ENCODE peak calls at places on chromosomes 4 and X, in four cellular contexts. Z is GM12878, Q is K562, E is HepG2. T is an unnamed sample.
A peak's percentile ranks its signal among the peaks of the same experiment; 100 is the strongest.

GRCh38 chr4:99536848-99537247 is 26.0 kb downstream of the C4orf17 start:
- DNase-seq in E (peak; percentile 22), Z (no peak), Q (no peak), T (no peak)

GRCh38 chrX:47247206-47247998 is 14.6 kb downstream of the USP11 start:
- DNase-seq in E (no peak), Z (no peak), Q (no peak), T (no peak)

GRCh38 chrX:41384041-41384705 is 50.2 kb downstream of the DDX3X start:
- DNase-seq in E (no peak), Q (peak; percentile 80), Z (no peak), T (no peak)

GRCh38 chr4:138114434-138114833 is 127.7 kb downstream of the SLC7A11 start:
- DNase-seq in Z (peak; percentile 45), Q (no peak), E (no peak), T (no peak)

GRCh38 chr4:139492429-139492828 is 38.5 kb downstream of the RAB33B start:
- DNase-seq in Z (no peak), Q (no peak), E (no peak), T (no peak)

GRCh38 chr4:6272863-6273660 is 3.4 kb downstream of the WFS1 start:
- DNase-seq in E (peak; percentile 70), Z (no peak), Q (no peak), T (no peak)

GRCh38 chr4:90456891-90457290 is 329.7 kb downstream of the CCSER1 start:
- DNase-seq in E (no peak), Z (no peak), Q (no peak), T (no peak)

GRCh38 chr4:24570172-24570571 is 14.2 kb downstream of the DHX15 start:
- DNase-seq in E (no peak), Q (no peak), Z (no peak), T (no peak)

GRCh38 chrX:41655631-41656030 is 33.1 kb upstream of the GPR34 start:
- DNase-seq in E (no peak), Z (no peak), Q (no peak), T (no peak)

GRCh38 chr4:80360102-80360501 is 24.6 kb downstream of the CFAP299 start:
- DNase-seq in Q (no peak), E (no peak), Z (no peak), T (peak; percentile 11)
- TF ChIP-seq NR2C2 in Q (no peak), E (no peak), Z (no peak), T (no peak)

DNA sequence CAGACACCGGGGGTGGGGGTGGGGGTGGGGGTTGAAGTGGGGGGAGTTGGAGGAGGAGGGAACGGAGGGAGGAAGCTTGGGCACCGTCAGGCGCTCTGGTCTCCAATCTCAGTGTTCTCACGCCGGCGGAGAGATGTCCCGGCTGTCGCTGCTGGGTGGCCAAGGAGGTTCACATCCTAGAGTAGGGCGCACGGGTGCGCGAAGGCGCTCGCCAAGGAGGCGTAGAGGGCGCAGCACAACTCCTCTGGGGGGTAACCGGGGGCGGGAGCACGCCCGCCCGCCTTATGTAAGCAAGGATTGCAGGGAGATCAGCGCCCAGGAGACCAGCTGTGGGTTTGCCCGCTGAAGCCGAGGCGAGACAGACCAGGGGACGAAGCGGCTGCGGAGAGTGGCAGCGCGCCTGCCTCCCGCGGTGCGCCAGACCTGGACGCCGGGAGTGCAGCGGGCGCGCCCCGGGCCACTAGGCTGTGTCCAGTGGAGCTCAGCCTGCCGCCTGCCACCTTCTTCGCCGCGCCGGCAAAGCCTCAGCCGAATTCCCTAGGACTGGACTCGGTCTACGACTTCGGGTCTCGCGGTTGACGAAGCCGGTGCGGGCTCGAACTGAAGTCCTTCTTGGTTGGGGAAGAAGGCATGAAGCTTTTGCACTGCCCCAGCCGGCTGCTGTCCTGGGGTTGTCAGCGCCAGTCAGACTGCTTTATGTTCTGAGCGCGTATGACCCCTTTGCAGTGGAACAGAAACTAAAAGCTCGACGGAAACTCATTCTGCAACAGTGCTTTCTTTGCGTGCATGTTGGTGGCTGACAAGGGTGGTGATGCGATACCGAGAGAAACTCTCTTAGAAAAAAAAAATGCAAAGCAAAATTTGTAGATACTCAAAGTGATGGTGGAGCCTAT is 719 bp upstream of the UNC5C start:
- DNase-seq in Q (no peak), E (no peak), Z (peak; percentile 38), T (peak; percentile 52)
- TF ChIP-seq NR2C2 in Q (no peak), E (no peak), Z (no peak), T (no peak)

GRCh38 chr4:108483077-108483476 is 137.3 kb upstream of the RPL34 start:
- DNase-seq in E (no peak), Z (no peak), Q (no peak), T (no peak)
- TF ChIP-seq NR2C2 in E (no peak), Z (no peak), Q (no peak), T (no peak)

GRCh38 chr4:120753854-120754253 is 168.7 kb downstream of the PRDM5 start:
- DNase-seq in E (no peak), Q (no peak), Z (no peak), T (no peak)
- TF ChIP-seq NR2C2 in E (no peak), Q (no peak), Z (no peak), T (no peak)

DNA sequence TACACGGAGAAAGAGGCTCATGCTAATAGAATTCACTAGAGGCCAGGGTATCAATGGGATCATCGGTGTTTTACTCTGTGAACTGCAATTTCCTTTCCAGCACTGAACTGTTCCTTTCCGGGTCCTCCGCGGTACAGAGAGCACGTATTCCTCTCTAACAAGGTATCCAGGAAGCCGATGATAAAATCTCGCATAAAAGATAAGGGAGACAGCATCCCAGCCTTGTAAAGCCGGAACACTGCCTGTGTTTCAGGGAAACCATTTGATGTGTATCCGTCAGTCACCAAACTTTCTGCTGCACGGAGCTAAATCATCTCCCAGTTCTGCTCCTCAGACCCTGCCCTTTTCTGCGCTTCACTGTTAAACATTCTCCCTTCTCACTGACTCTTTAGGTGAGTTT is 54.0 kb downstream of the ING2 start:
- DNase-seq in Z (no peak), Q (no peak), E (no peak), T (no peak)
- TF ChIP-seq NR2C2 in Z (no peak), Q (no peak), E (no peak), T (no peak)

DNA sequence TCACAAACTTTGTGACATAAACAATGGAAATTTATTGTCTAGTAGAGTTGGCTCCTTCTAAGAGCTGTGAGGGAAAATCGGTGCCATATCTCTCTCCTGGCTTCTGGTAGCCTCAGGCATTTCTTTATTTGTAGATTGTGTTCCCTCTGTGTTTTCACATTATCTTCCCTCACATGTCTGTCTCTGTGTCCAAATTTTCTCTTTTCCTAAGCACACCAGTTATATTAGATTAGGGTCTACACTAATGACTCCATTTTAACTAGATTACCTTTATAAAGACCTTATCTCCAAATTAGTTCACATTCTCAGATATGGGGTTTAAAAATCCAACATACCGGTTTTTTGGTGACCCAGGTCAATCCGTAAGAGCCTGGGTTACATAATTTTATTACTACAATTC is 574.5 kb downstream of the PCDH7 start:
- DNase-seq in Q (no peak), E (no peak), Z (no peak), T (no peak)
- TF ChIP-seq NR2C2 in Q (no peak), E (no peak), Z (no peak), T (no peak)

DNA sequence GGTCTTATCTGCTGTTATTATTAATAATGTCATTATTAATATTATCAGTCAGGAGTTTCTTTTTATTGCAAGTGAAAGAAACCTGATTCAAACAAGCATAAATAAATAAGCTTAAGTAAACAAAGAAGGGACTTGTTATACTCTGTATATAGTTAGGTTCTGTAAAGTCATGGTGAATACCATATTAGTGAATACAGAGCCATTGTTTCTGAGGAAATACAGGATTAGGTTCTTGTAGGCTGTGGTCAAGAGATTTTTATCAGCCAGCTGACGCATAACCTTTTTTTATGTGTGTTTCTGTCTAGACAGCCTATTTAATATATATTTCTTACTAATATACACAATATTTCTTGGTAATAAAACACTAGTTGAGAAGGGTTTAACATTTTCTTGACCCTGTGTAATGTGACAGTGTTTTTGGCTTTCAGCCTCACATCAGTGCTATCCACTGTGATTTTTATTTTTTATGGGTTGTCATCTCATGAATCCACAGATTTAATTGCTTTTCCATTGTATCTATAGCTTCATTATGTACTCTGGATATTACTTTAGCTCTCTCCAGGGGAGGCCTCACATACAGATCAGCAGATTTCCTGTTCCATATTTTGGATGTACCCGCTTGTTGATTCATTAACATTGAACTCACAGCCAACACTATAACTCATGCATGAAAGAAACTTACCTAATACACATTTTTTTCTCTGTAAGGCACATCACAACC is 8.0 kb downstream of the HERC3 start:
- DNase-seq in E (no peak), Z (no peak), Q (no peak), T (no peak)
- TF ChIP-seq NR2C2 in E (no peak), Z (no peak), Q (no peak), T (no peak)